ENCODE peak calls at places on chromosomes 5 and 9, in ten cellular contexts. One of them, this sample, is unnamed.

GRCh38 chr9:132769895-132770774 is 99.9 kb downstream of the GTF3C4 start:
- DNase-seq in fibroblast of pulmonary artery: peak; percentile 54
- DNase-seq in heart left ventricle: peak; percentile 73
- DNase-seq in heart right ventricle: peak; percentile 44
- DNase-seq in iPS DF 6.9: peak; percentile 25
- DNase-seq in right cardiac atrium: peak; percentile 86
- DNase-seq in kidney epithelial cell: no peak
- DNase-seq in GM12865: peak; percentile 84
- DNase-seq in foreskin fibroblast: peak; percentile 74
- DNase-seq in PC-3: peak; percentile 18
- DNase-seq in this sample: peak; percentile 76

GRCh38 chr5:82147860-82148573 is 130.1 kb downstream of the RPS23 start:
- DNase-seq in fibroblast of pulmonary artery: peak; percentile 91
- DNase-seq in heart left ventricle: no peak
- DNase-seq in heart right ventricle: no peak
- DNase-seq in iPS DF 6.9: no peak
- DNase-seq in right cardiac atrium: no peak
- DNase-seq in kidney epithelial cell: no peak
- DNase-seq in GM12865: no peak
- DNase-seq in foreskin fibroblast: peak; percentile 94
- DNase-seq in PC-3: no peak
- DNase-seq in this sample: no peak

GRCh38 chr5:41270423-41271251 is 57.3 kb upstream of the C6 start:
- DNase-seq in fibroblast of pulmonary artery: peak; percentile 89
- DNase-seq in heart left ventricle: peak; percentile 43
- DNase-seq in heart right ventricle: peak; percentile 71
- DNase-seq in iPS DF 6.9: peak; percentile 7
- DNase-seq in right cardiac atrium: no peak
- DNase-seq in kidney epithelial cell: peak; percentile 29
- DNase-seq in GM12865: peak; percentile 45
- DNase-seq in foreskin fibroblast: peak; percentile 69
- DNase-seq in PC-3: peak; percentile 85
- DNase-seq in this sample: peak; percentile 71

GRCh38 chr5:131968396-131968954 is 23.0 kb upstream of the MEIKIN start:
- DNase-seq in fibroblast of pulmonary artery: peak; percentile 17
- DNase-seq in heart left ventricle: no peak
- DNase-seq in heart right ventricle: no peak
- DNase-seq in iPS DF 6.9: no peak
- DNase-seq in right cardiac atrium: no peak
- DNase-seq in kidney epithelial cell: no peak
- DNase-seq in GM12865: no peak
- DNase-seq in foreskin fibroblast: peak; percentile 16
- DNase-seq in PC-3: no peak
- DNase-seq in this sample: no peak

GRCh38 chr5:37751227-37751626 is 88.6 kb downstream of the GDNF start:
- DNase-seq in fibroblast of pulmonary artery: no peak
- DNase-seq in heart left ventricle: no peak
- DNase-seq in heart right ventricle: no peak
- DNase-seq in iPS DF 6.9: no peak
- DNase-seq in right cardiac atrium: no peak
- DNase-seq in kidney epithelial cell: peak; percentile 31
- DNase-seq in GM12865: no peak
- DNase-seq in foreskin fibroblast: peak; percentile 55
- DNase-seq in PC-3: peak; percentile 73
- DNase-seq in this sample: no peak

GRCh38 chr5:120848883-120849282 is 384.8 kb downstream of the PRR16 start:
- DNase-seq in fibroblast of pulmonary artery: no peak
- DNase-seq in heart left ventricle: no peak
- DNase-seq in heart right ventricle: no peak
- DNase-seq in iPS DF 6.9: no peak
- DNase-seq in right cardiac atrium: no peak
- DNase-seq in kidney epithelial cell: no peak
- DNase-seq in GM12865: no peak
- DNase-seq in foreskin fibroblast: peak; percentile 53
- DNase-seq in PC-3: no peak
- DNase-seq in this sample: no peak

GRCh38 chr9:15423328-15423985 is 781 bp downstream of the SNAPC3 start:
- DNase-seq in fibroblast of pulmonary artery: peak; percentile 49
- DNase-seq in heart left ventricle: no peak
- DNase-seq in heart right ventricle: no peak
- DNase-seq in iPS DF 6.9: no peak
- DNase-seq in right cardiac atrium: no peak
- DNase-seq in kidney epithelial cell: no peak
- DNase-seq in GM12865: peak; percentile 40
- DNase-seq in foreskin fibroblast: peak; percentile 50
- DNase-seq in PC-3: peak; percentile 27
- DNase-seq in this sample: no peak

GRCh38 chr5:55096860-55097259 is 5.6 kb upstream of the GZMA start:
- DNase-seq in fibroblast of pulmonary artery: no peak
- DNase-seq in heart left ventricle: no peak
- DNase-seq in heart right ventricle: no peak
- DNase-seq in iPS DF 6.9: no peak
- DNase-seq in right cardiac atrium: no peak
- DNase-seq in kidney epithelial cell: no peak
- DNase-seq in GM12865: no peak
- DNase-seq in foreskin fibroblast: no peak
- DNase-seq in PC-3: no peak
- DNase-seq in this sample: no peak

GRCh38 chr9:76266649-76267627 is 127.3 kb downstream of the RFK start:
- DNase-seq in fibroblast of pulmonary artery: no peak
- DNase-seq in heart left ventricle: no peak
- DNase-seq in heart right ventricle: no peak
- DNase-seq in iPS DF 6.9: no peak
- DNase-seq in right cardiac atrium: no peak
- DNase-seq in kidney epithelial cell: no peak
- DNase-seq in GM12865: no peak
- DNase-seq in foreskin fibroblast: no peak
- DNase-seq in PC-3: no peak
- DNase-seq in this sample: no peak

GRCh38 chr5:82796643-82797416 is 280.4 kb downstream of the TMEM167A start:
- DNase-seq in fibroblast of pulmonary artery: no peak
- DNase-seq in heart left ventricle: no peak
- DNase-seq in heart right ventricle: no peak
- DNase-seq in iPS DF 6.9: no peak
- DNase-seq in right cardiac atrium: no peak
- DNase-seq in kidney epithelial cell: no peak
- DNase-seq in GM12865: no peak
- DNase-seq in foreskin fibroblast: no peak
- DNase-seq in PC-3: no peak
- DNase-seq in this sample: no peak

GRCh38 chr5:58974601-58975000 is 391.7 kb downstream of the RAB3C start:
- DNase-seq in fibroblast of pulmonary artery: no peak
- DNase-seq in heart left ventricle: no peak
- DNase-seq in heart right ventricle: no peak
- DNase-seq in iPS DF 6.9: no peak
- DNase-seq in right cardiac atrium: no peak
- DNase-seq in kidney epithelial cell: no peak
- DNase-seq in GM12865: no peak
- DNase-seq in foreskin fibroblast: no peak
- DNase-seq in PC-3: no peak
- DNase-seq in this sample: no peak

GRCh38 chr5:159453209-159453608 is 122.9 kb upstream of the IL12B start:
- DNase-seq in fibroblast of pulmonary artery: no peak
- DNase-seq in heart left ventricle: no peak
- DNase-seq in heart right ventricle: no peak
- DNase-seq in iPS DF 6.9: no peak
- DNase-seq in right cardiac atrium: no peak
- DNase-seq in kidney epithelial cell: no peak
- DNase-seq in GM12865: peak; percentile 59
- DNase-seq in foreskin fibroblast: no peak
- DNase-seq in PC-3: no peak
- DNase-seq in this sample: no peak

GRCh38 chr5:52787600-52788504 is at the start of the genes ITGA1 and PELO:
- DNase-seq in fibroblast of pulmonary artery: peak; percentile 91
- DNase-seq in heart left ventricle: peak; percentile 86
- DNase-seq in heart right ventricle: peak; percentile 77
- DNase-seq in iPS DF 6.9: no peak
- DNase-seq in right cardiac atrium: peak; percentile 92
- DNase-seq in kidney epithelial cell: no peak
- DNase-seq in GM12865: peak; percentile 56
- DNase-seq in foreskin fibroblast: peak; percentile 89
- DNase-seq in PC-3: peak; percentile 62
- DNase-seq in this sample: peak; percentile 95

GRCh38 chr5:95815143-95815729 is 7.3 kb downstream of the GLRX start:
- DNase-seq in fibroblast of pulmonary artery: no peak
- DNase-seq in heart left ventricle: no peak
- DNase-seq in heart right ventricle: no peak
- DNase-seq in iPS DF 6.9: no peak
- DNase-seq in right cardiac atrium: no peak
- DNase-seq in kidney epithelial cell: no peak
- DNase-seq in GM12865: no peak
- DNase-seq in foreskin fibroblast: no peak
- DNase-seq in PC-3: no peak
- DNase-seq in this sample: no peak

GRCh38 chr5:95809414-95809960 is 13.0 kb downstream of the GLRX start:
- DNase-seq in fibroblast of pulmonary artery: peak; percentile 72
- DNase-seq in heart left ventricle: peak; percentile 64
- DNase-seq in heart right ventricle: no peak
- DNase-seq in iPS DF 6.9: no peak
- DNase-seq in right cardiac atrium: no peak
- DNase-seq in kidney epithelial cell: no peak
- DNase-seq in GM12865: no peak
- DNase-seq in foreskin fibroblast: peak; percentile 81
- DNase-seq in PC-3: peak; percentile 43
- DNase-seq in this sample: peak; percentile 81

GRCh38 chr5:95808686-95809413 is 13.7 kb downstream of the GLRX start:
- DNase-seq in fibroblast of pulmonary artery: peak; percentile 84
- DNase-seq in heart left ventricle: peak; percentile 91
- DNase-seq in heart right ventricle: peak; percentile 88
- DNase-seq in iPS DF 6.9: no peak
- DNase-seq in right cardiac atrium: peak; percentile 92
- DNase-seq in kidney epithelial cell: no peak
- DNase-seq in GM12865: peak; percentile 98
- DNase-seq in foreskin fibroblast: peak; percentile 88
- DNase-seq in PC-3: no peak
- DNase-seq in this sample: peak; percentile 95

GRCh38 chr5:95810305-95811125 is 12.0 kb downstream of the GLRX start:
- DNase-seq in fibroblast of pulmonary artery: no peak
- DNase-seq in heart left ventricle: no peak
- DNase-seq in heart right ventricle: no peak
- DNase-seq in iPS DF 6.9: no peak
- DNase-seq in right cardiac atrium: no peak
- DNase-seq in kidney epithelial cell: no peak
- DNase-seq in GM12865: no peak
- DNase-seq in foreskin fibroblast: no peak
- DNase-seq in PC-3: peak; percentile 26
- DNase-seq in this sample: no peak

GRCh38 chr5:95812100-95812472 is 10.4 kb downstream of the GLRX start:
- DNase-seq in fibroblast of pulmonary artery: peak; percentile 47
- DNase-seq in heart left ventricle: peak; percentile 45
- DNase-seq in heart right ventricle: no peak
- DNase-seq in iPS DF 6.9: no peak
- DNase-seq in right cardiac atrium: no peak
- DNase-seq in kidney epithelial cell: no peak
- DNase-seq in GM12865: no peak
- DNase-seq in foreskin fibroblast: peak; percentile 89
- DNase-seq in PC-3: no peak
- DNase-seq in this sample: no peak
- H3K4me3 ChIP-seq in fibroblast of pulmonary artery: no peak overlapping the region
- H3K4me3 ChIP-seq in heart left ventricle: no peak overlapping the region
- H3K4me3 ChIP-seq in heart right ventricle: no peak overlapping the region
- H3K4me3 ChIP-seq in iPS DF 6.9: no peak overlapping the region
- H3K4me3 ChIP-seq in right cardiac atrium: no peak overlapping the region
- H3K4me3 ChIP-seq in kidney epithelial cell: no peak overlapping the region
- H3K4me3 ChIP-seq in GM12865: no peak overlapping the region
- H3K4me3 ChIP-seq in foreskin fibroblast: no peak overlapping the region
- H3K4me3 ChIP-seq in PC-3: no peak overlapping the region
- H3K4me3 ChIP-seq in this sample: no peak overlapping the region

DNA sequence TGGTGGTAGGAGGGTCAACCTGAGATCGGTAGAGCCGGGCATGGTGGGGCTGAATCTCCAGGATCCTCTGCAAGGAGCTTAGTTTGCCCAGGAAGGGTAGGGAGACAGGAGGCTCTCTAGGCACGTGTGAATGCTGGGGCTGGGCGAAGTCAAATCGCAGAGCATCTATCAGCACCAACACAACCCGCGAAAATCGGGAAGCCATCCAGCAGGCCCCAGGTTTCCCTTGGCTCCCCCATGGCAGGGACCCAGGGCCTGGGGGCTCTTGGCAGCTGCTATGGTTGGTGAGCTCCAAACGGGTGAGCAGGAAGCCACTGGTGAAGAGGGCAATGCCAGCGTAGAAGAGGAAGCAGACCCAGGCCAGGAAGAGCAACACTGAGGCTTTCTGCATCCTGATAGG is 1.2 kb downstream of the PIGO start:
- DNase-seq in fibroblast of pulmonary artery: no peak
- DNase-seq in heart left ventricle: no peak
- DNase-seq in heart right ventricle: no peak
- DNase-seq in iPS DF 6.9: no peak
- DNase-seq in right cardiac atrium: peak; percentile 58
- DNase-seq in kidney epithelial cell: no peak
- DNase-seq in GM12865: no peak
- DNase-seq in foreskin fibroblast: no peak
- DNase-seq in PC-3: no peak
- DNase-seq in this sample: no peak
- H3K4me3 ChIP-seq in fibroblast of pulmonary artery: no peak overlapping the region
- H3K4me3 ChIP-seq in heart left ventricle: no peak overlapping the region
- H3K4me3 ChIP-seq in heart right ventricle: no peak overlapping the region
- H3K4me3 ChIP-seq in iPS DF 6.9: no peak overlapping the region
- H3K4me3 ChIP-seq in right cardiac atrium: no peak overlapping the region
- H3K4me3 ChIP-seq in kidney epithelial cell: no peak overlapping the region
- H3K4me3 ChIP-seq in GM12865: peak overlapping the region; percentile 82
- H3K4me3 ChIP-seq in foreskin fibroblast: peak overlapping the region; percentile 92
- H3K4me3 ChIP-seq in PC-3: no peak overlapping the region
- H3K4me3 ChIP-seq in this sample: no peak overlapping the region

GRCh38 chr5:124866355-124867063 is 120.1 kb upstream of the ZNF608 start:
- DNase-seq in fibroblast of pulmonary artery: no peak
- DNase-seq in heart left ventricle: no peak
- DNase-seq in heart right ventricle: no peak
- DNase-seq in iPS DF 6.9: no peak
- DNase-seq in right cardiac atrium: no peak
- DNase-seq in kidney epithelial cell: no peak
- DNase-seq in GM12865: no peak
- DNase-seq in foreskin fibroblast: peak; percentile 40
- DNase-seq in PC-3: no peak
- DNase-seq in this sample: no peak
- H3K4me3 ChIP-seq in fibroblast of pulmonary artery: no peak overlapping the region
- H3K4me3 ChIP-seq in heart left ventricle: no peak overlapping the region
- H3K4me3 ChIP-seq in heart right ventricle: no peak overlapping the region
- H3K4me3 ChIP-seq in iPS DF 6.9: no peak overlapping the region
- H3K4me3 ChIP-seq in right cardiac atrium: no peak overlapping the region
- H3K4me3 ChIP-seq in kidney epithelial cell: no peak overlapping the region
- H3K4me3 ChIP-seq in GM12865: no peak overlapping the region
- H3K4me3 ChIP-seq in foreskin fibroblast: no peak overlapping the region
- H3K4me3 ChIP-seq in PC-3: no peak overlapping the region
- H3K4me3 ChIP-seq in this sample: no peak overlapping the region

DNA sequence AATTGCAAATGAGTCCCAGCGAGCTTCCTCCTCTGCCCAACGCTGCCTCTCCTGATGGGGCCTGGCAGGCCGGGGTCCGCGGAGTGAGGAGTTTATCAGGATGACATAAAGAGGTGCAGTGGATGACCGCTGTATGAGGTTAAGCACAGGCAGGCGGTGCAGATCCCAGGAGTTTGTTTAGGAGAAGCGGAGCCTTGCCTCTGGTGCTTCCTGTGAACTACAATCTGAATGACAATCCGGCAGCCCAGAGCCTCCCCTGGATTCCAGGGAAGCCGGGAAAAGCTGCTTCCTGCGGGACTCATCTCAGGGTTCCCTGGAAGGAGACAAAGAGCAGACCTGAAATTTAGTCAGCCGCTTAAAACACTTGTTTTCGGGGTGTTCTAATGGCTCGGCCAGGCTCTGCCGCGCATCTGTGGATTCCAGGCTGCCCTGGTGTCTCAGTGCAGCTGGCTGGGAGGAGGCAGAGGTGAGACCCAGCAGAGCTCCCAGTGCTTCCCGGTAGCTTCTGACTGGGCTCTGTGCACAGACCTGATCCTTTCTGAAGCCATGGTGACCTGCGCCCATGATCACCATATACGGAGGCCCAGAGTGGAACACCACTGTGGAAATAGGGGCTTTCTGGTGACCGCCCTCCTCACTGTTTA is 69.9 kb upstream of the IRX4 start:
- DNase-seq in fibroblast of pulmonary artery: no peak
- DNase-seq in heart left ventricle: no peak
- DNase-seq in heart right ventricle: no peak
- DNase-seq in iPS DF 6.9: no peak
- DNase-seq in right cardiac atrium: no peak
- DNase-seq in kidney epithelial cell: no peak
- DNase-seq in GM12865: no peak
- DNase-seq in foreskin fibroblast: no peak
- DNase-seq in PC-3: no peak
- DNase-seq in this sample: no peak
- H3K4me3 ChIP-seq in fibroblast of pulmonary artery: no peak overlapping the region
- H3K4me3 ChIP-seq in heart left ventricle: no peak overlapping the region
- H3K4me3 ChIP-seq in heart right ventricle: no peak overlapping the region
- H3K4me3 ChIP-seq in iPS DF 6.9: no peak overlapping the region
- H3K4me3 ChIP-seq in right cardiac atrium: no peak overlapping the region
- H3K4me3 ChIP-seq in kidney epithelial cell: no peak overlapping the region
- H3K4me3 ChIP-seq in GM12865: no peak overlapping the region
- H3K4me3 ChIP-seq in foreskin fibroblast: no peak overlapping the region
- H3K4me3 ChIP-seq in PC-3: no peak overlapping the region
- H3K4me3 ChIP-seq in this sample: no peak overlapping the region